ENCODE peak calls at places on chromosomes 4 and X, in five cellular contexts. R is neural progenitor cell, H is ascending aorta, K is breast epithelium, M is cardiac muscle cell. Q is an unnamed sample.
A peak's percentile ranks its signal among the peaks of the same experiment; 100 is the strongest.

GRCh38 chr4:114780205-114780604 is 181.6 kb downstream of the UGT8 start:
- DNase-seq in K (no peak), H (no peak), M (peak; percentile 49), R (peak; percentile 68), Q (no peak)

GRCh38 chrX:10007604-10008003 is 40.4 kb downstream of the CLDN34 start:
- DNase-seq in R (no peak), K (no peak), H (no peak), M (no peak), Q (no peak)

GRCh38 chr4:87901426-87901825 is 68.7 kb downstream of the MEPE start:
- DNase-seq in H (no peak), K (no peak), M (no peak), R (no peak), Q (no peak)

GRCh38 chrX:960821-961220 is 251.6 kb downstream of the CRLF2 start:
- DNase-seq in K (no peak), M (no peak), R (peak; percentile 68), H (no peak), Q (peak; percentile 69)

GRCh38 chr4:3188118-3188517 is 60.8 kb upstream of the MSANTD1 start:
- DNase-seq in H (no peak), K (no peak), M (no peak), R (no peak), Q (no peak)

GRCh38 chr4:151314509-151314908 is 10.9 kb downstream of the SH3D19 start:
- DNase-seq in M (no peak), K (no peak), H (no peak), R (no peak), Q (no peak)

GRCh38 chrX:8632949-8633348 is 99.0 kb downstream of the ANOS1 start:
- DNase-seq in H (no peak), R (peak; percentile 7), K (no peak), M (peak; percentile 5), Q (no peak)

GRCh38 chrX:153778151-153778551 is 2.7 kb upstream of the SRPK3 start:
- DNase-seq in R (no peak), K (no peak), H (no peak), M (no peak), Q (no peak)

GRCh38 chr4:61220556-61220955 is 20.4 kb downstream of the ADGRL3 start:
- DNase-seq in R (no peak), M (no peak), H (no peak), K (no peak), Q (no peak)

GRCh38 chr4:87150498-87151261 is 69.7 kb downstream of the KLHL8 start:
- DNase-seq in H (peak; percentile 65), M (peak; percentile 79), R (peak; percentile 80), K (no peak), Q (peak; percentile 71)

GRCh38 chrX:925652-926061 is 286.8 kb downstream of the CRLF2 start:
- DNase-seq in K (no peak), R (no peak), H (no peak), M (no peak), Q (peak; percentile 70)

GRCh38 chr4:1056671-1057402 is 45.4 kb downstream of the FGFRL1 start:
- DNase-seq in K (no peak), H (peak; percentile 52), R (no peak), M (no peak), Q (no peak)

GRCh38 chr4:54392459-54392858 is 163.4 kb downstream of the PDGFRA start:
- DNase-seq in H (no peak), M (no peak), R (no peak), K (no peak), Q (no peak)

GRCh38 chr4:1206299-1207156 is 34.1 kb upstream of the SPON2 start:
- DNase-seq in K (no peak), H (no peak), R (no peak), M (no peak), Q (peak; percentile 76)

GRCh38 chrX:18613930-18614639 is 57.8 kb downstream of the RS1 start:
- DNase-seq in H (no peak), M (no peak), K (no peak), R (no peak), Q (no peak)

GRCh38 chrX:36867143-36867542 is 141.0 kb upstream of the FAM47C start:
- DNase-seq in R (peak; percentile 46), K (no peak), H (no peak), M (peak; percentile 75), Q (no peak)

GRCh38 chr4:36053931-36054330 is 190.4 kb downstream of the ARAP2 start:
- DNase-seq in R (no peak), K (no peak), H (no peak), M (no peak), Q (no peak)

GRCh38 chr4:128917781-128918180 is 108.3 kb downstream of the JADE1 start:
- DNase-seq in H (no peak), K (no peak), M (no peak), R (no peak), Q (no peak)

GRCh38 chr4:116055857-116056827 is 942.7 kb upstream of the NDST4 start:
- DNase-seq in R (peak; percentile 6), H (no peak), M (no peak), K (no peak), Q (no peak)

GRCh38 chr4:88753658-88754431 is 56.2 kb upstream of the NAP1L5 start:
- DNase-seq in M (no peak), H (no peak), K (no peak), R (no peak), Q (no peak)

GRCh38 chr4:74675673-74676279 is 118.5 kb downstream of the BTC start:
- DNase-seq in M (peak; percentile 55), H (no peak), R (peak; percentile 62), K (no peak), Q (no peak)

GRCh38 chrX:29545878-29546277 is 669.5 kb upstream of the MAGEB2 start:
- DNase-seq in H (no peak), M (no peak), R (no peak), K (no peak), Q (no peak)

GRCh38 chr4:16693641-16694040 is 204.8 kb downstream of the LDB2 start:
- DNase-seq in H (no peak), R (no peak), K (no peak), M (no peak), Q (no peak)

GRCh38 chr4:168751263-168752225 is 254.7 kb downstream of the PALLD start:
- DNase-seq in M (no peak), H (no peak), K (no peak), R (no peak), Q (no peak)

GRCh38 chr4:5371415-5372190 is 320.3 kb downstream of the STK32B start:
- DNase-seq in H (peak; percentile 52), R (no peak), M (no peak), K (no peak), Q (no peak)

GRCh38 chr4:175125410-175126068 is 207.4 kb downstream of the ADAM29 start:
- DNase-seq in M (no peak), H (no peak), K (no peak), R (no peak), Q (no peak)

GRCh38 chr4:87360338-87360935 is 30.6 kb downstream of the HSD17B11 start:
- DNase-seq in K (no peak), M (no peak), R (no peak), H (no peak), Q (no peak)

GRCh38 chr4:79177388-79177787 is 148.5 kb downstream of the NAA11 start:
- DNase-seq in R (no peak), H (no peak), M (no peak), K (no peak), Q (no peak)

GRCh38 chr4:2834001-2834921 is 9.4 kb upstream of the ADD1 start:
- DNase-seq in K (no peak), R (no peak), H (peak; percentile 58), M (no peak), Q (no peak)

GRCh38 chrX:4844376-4844775 is 1130.9 kb upstream of the PRKX start:
- DNase-seq in K (no peak), M (no peak), R (no peak), H (no peak), Q (no peak)

GRCh38 chrX:108537005-108537404 is 97.4 kb downstream of the COL4A5 start:
- DNase-seq in H (no peak), K (no peak), M (peak; percentile 61), R (peak; percentile 61), Q (peak; percentile 12)

GRCh38 chr4:173272987-173273386 is 61.2 kb downstream of the HMGB2 start:
- DNase-seq in M (no peak), H (no peak), R (no peak), K (no peak), Q (no peak)

GRCh38 chr4:88448905-88449689 is 7.8 kb upstream of the HERC5 start:
- DNase-seq in K (no peak), H (no peak), M (no peak), R (no peak), Q (no peak)

GRCh38 chr4:147547314-147548056 is 66.6 kb downstream of the EDNRA start:
- DNase-seq in H (no peak), M (no peak), R (no peak), K (no peak), Q (no peak)

GRCh38 chr4:153204247-153205027 is at the start of gene TRIM2:
- DNase-seq in H (peak; percentile 69), K (no peak), R (peak; percentile 80), M (peak; percentile 85), Q (peak; percentile 92)

GRCh38 chrX:104136241-104137019 is 20.4 kb downstream of the SLC25A53 start:
- DNase-seq in R (peak; percentile 89), H (peak; percentile 84), K (peak; percentile 49), M (peak; percentile 94), Q (peak; percentile 55)
- H3K4me3 ChIP-seq in R (peak overlapping the region; percentile 38), H (peak overlapping the region; percentile 24), K (peak overlapping the region; percentile 54), M (peak overlapping the region; percentile 28), Q (no peak overlapping the region)

GRCh38 chr4:77201857-77202256 is 44.9 kb downstream of the CCNG2 start:
- DNase-seq in H (no peak), K (no peak), M (no peak), R (no peak), Q (no peak)

GRCh38 chr4:77201343-77201742 is 44.3 kb downstream of the CCNG2 start:
- DNase-seq in M (no peak), R (no peak), H (no peak), K (no peak), Q (no peak)

GRCh38 chr4:77199701-77200100 is 42.7 kb downstream of the CCNG2 start:
- DNase-seq in M (no peak), R (no peak), K (no peak), H (no peak), Q (no peak)

GRCh38 chr4:77202491-77202890 is 45.5 kb downstream of the CCNG2 start:
- DNase-seq in K (no peak), R (no peak), H (no peak), M (no peak), Q (no peak)

GRCh38 chr4:77203380-77204197 is 46.6 kb downstream of the CCNG2 start:
- DNase-seq in H (peak; percentile 81), K (peak; percentile 50), R (peak; percentile 93), M (peak; percentile 85), Q (peak; percentile 88)
- TF ChIP-seq CTCF in H (peak; percentile 61), K (no peak), R (peak; percentile 89), M (peak; percentile 80), Q (no peak)

DNA sequence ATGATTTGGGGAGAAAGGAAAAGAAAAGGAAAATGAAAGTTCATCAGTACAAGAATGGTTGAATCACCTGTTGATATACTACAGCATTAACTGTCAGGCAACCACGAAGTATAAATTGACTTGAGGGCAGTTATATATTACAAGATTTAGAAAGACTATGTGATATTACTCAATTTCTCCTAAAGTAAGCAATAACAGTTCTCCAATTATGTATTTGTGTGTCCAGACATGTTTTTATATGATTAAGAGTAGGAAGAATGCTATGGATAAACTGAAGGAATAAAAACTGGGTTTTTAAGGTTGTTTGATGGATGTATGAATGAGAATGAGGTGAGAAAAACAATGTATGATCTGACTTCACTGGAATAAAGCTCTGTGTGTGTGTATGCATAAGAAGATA is 2234.4 kb downstream of the ARAP2 start:
- DNase-seq in H (no peak), K (no peak), R (no peak), M (no peak), Q (no peak)
- H3K4me3 ChIP-seq in H (no peak overlapping the region), K (no peak overlapping the region), R (no peak overlapping the region), M (no peak overlapping the region), Q (no peak overlapping the region)

GRCh38 chr4:146545102-146545501 is 23.4 kb upstream of the SLC10A7 start:
- DNase-seq in K (no peak), H (no peak), M (peak; percentile 21), R (peak; percentile 42), Q (no peak)
- TF ChIP-seq CTCF in K (no peak), H (no peak), M (peak; percentile 40), R (peak; percentile 49), Q (no peak)

Q was measured in lower leg skin.